ENCODE peak calls at places on chromosome 6, in six cellular contexts. L, J, E, U, M and X are unnamed samples.

GRCh38 chr6:22020299-22020998 is 276.4 kb downstream of the PRL start:
- DNase-seq in E (no peak), M (no peak), J (no peak), L (no peak), U (no peak), X (no peak)

GRCh38 chr6:16092140-16092539 is 36.7 kb upstream of the MYLIP start:
- DNase-seq in E (no peak), L (no peak), J (no peak), M (no peak), U (no peak), X (no peak)

GRCh38 chr6:106556368-106556960 is 72.8 kb downstream of the RTN4IP1 start:
- DNase-seq in J (peak; percentile 48), L (no peak), E (peak; percentile 54), U (no peak), M (no peak), X (peak; percentile 12)

GRCh38 chr6:20404641-20405032 is 3.0 kb downstream of the E2F3 start:
- DNase-seq in J (peak; percentile 88), M (no peak), U (no peak), E (peak; percentile 72), L (no peak), X (peak; percentile 54)

GRCh38 chr6:156778615-156779205 is 1.5 kb downstream of the ARID1B start:
- DNase-seq in E (peak; percentile 33), L (no peak), J (peak; percentile 37), U (peak; percentile 56), M (no peak), X (no peak)

GRCh38 chr6:132131777-132132176 is 180.6 kb upstream of the CCN2 start:
- DNase-seq in M (peak; percentile 89), E (peak; percentile 100), U (no peak), L (peak; percentile 47), J (peak; percentile 98), X (no peak)

GRCh38 chr6:16184129-16184528 is 54.3 kb upstream of the GMPR start:
- DNase-seq in U (peak; percentile 69), L (no peak), J (peak; percentile 86), M (no peak), E (peak; percentile 18), X (peak; percentile 67)

GRCh38 chr6:107152633-107153032 is 37.3 kb upstream of the BEND3 start:
- DNase-seq in M (no peak), E (no peak), L (no peak), J (no peak), U (no peak), X (no peak)

GRCh38 chr6:82178084-82178758 is 69.3 kb downstream of the IBTK start:
- DNase-seq in E (peak; percentile 70), L (peak; percentile 54), M (no peak), J (peak; percentile 62), U (no peak), X (peak; percentile 51)

GRCh38 chr6:26311385-26312095 is 53.5 kb upstream of the BTN3A2 start:
- DNase-seq in E (peak; percentile 84), J (peak; percentile 93), M (no peak), L (peak; percentile 68), U (no peak), X (peak; percentile 92)

GRCh38 chr6:53837875-53838806 is 43.3 kb downstream of the LRRC1 start:
- DNase-seq in L (peak; percentile 35), U (no peak), J (peak; percentile 95), M (no peak), E (no peak), X (peak; percentile 57)

GRCh38 chr6:73131706-73132105 is 93.6 kb downstream of the KHDC1L start:
- DNase-seq in J (no peak), E (peak; percentile 41), L (no peak), M (no peak), U (no peak), X (no peak)

GRCh38 chr6:129969064-129969463 is 49.3 kb upstream of the L3MBTL3 start:
- DNase-seq in M (no peak), J (no peak), E (no peak), L (no peak), U (no peak), X (no peak)

GRCh38 chr6:107972413-107973096 is 14.5 kb upstream of the SEC63 start:
- DNase-seq in U (no peak), M (no peak), L (no peak), E (no peak), J (no peak), X (no peak)

GRCh38 chr6:89950879-89951391 is 56.7 kb downstream of the GJA10 start:
- DNase-seq in M (peak; percentile 83), J (no peak), U (no peak), E (peak; percentile 12), L (no peak), X (no peak)